ENCODE peak calls at places on chromosomes 2 and 18, in seven cellular contexts. One of them, this sample, is unnamed.

GRCh38 chr18:62024983-62025382 is 132.2 kb upstream of the RNF152 start:
- DNase-seq in HCEC 1CT: no peak
- DNase-seq in stimulated activated CD8-positive, alpha-beta memory T cell treated with anti-CD3 and anti-CD28 coated beads, Interleukin-7, amount 100 ng/mL, for 24 hours: no peak
- DNase-seq in progenitor cell of endocrine pancreas: no peak
- DNase-seq in activated CD4-positive, alpha-beta T cell treated with anti-CD3 and anti-CD28 coated beads, Interleukin-2, amount 50 U/mL, for 4 hours: no peak
- DNase-seq in smooth muscle cell of the brain vasculature: no peak
- DNase-seq in Daoy: no peak
- DNase-seq in this sample: no peak

GRCh38 chr2:217647925-217648324 is 354.9 kb downstream of the TNS1 start:
- DNase-seq in stimulated activated CD8-positive, alpha-beta memory T cell treated with anti-CD3 and anti-CD28 coated beads, Interleukin-7, amount 100 ng/mL, for 24 hours: no peak
- DNase-seq in HCEC 1CT: no peak
- DNase-seq in Daoy: no peak
- DNase-seq in activated CD4-positive, alpha-beta T cell treated with anti-CD3 and anti-CD28 coated beads, Interleukin-2, amount 50 U/mL, for 4 hours: no peak
- DNase-seq in progenitor cell of endocrine pancreas: no peak
- DNase-seq in smooth muscle cell of the brain vasculature: no peak
- DNase-seq in this sample: no peak

GRCh38 chr2:174969091-174969734 is 36.0 kb downstream of the CHN1 start:
- DNase-seq in HCEC 1CT: no peak
- DNase-seq in smooth muscle cell of the brain vasculature: no peak
- DNase-seq in Daoy: no peak
- DNase-seq in progenitor cell of endocrine pancreas: no peak
- DNase-seq in stimulated activated CD8-positive, alpha-beta memory T cell treated with anti-CD3 and anti-CD28 coated beads, Interleukin-7, amount 100 ng/mL, for 24 hours: no peak
- DNase-seq in activated CD4-positive, alpha-beta T cell treated with anti-CD3 and anti-CD28 coated beads, Interleukin-2, amount 50 U/mL, for 4 hours: no peak
- DNase-seq in this sample: no peak

GRCh38 chr2:210477496-210477895 is 937 bp upstream of the LANCL1 start:
- DNase-seq in HCEC 1CT: peak
- DNase-seq in Daoy: peak
- DNase-seq in progenitor cell of endocrine pancreas: no peak
- DNase-seq in stimulated activated CD8-positive, alpha-beta memory T cell treated with anti-CD3 and anti-CD28 coated beads, Interleukin-7, amount 100 ng/mL, for 24 hours: no peak
- DNase-seq in smooth muscle cell of the brain vasculature: peak
- DNase-seq in activated CD4-positive, alpha-beta T cell treated with anti-CD3 and anti-CD28 coated beads, Interleukin-2, amount 50 U/mL, for 4 hours: no peak
- DNase-seq in this sample: no peak

GRCh38 chr2:196544906-196545433 is 94.5 kb upstream of the CCDC150 start:
- DNase-seq in HCEC 1CT: no peak
- DNase-seq in activated CD4-positive, alpha-beta T cell treated with anti-CD3 and anti-CD28 coated beads, Interleukin-2, amount 50 U/mL, for 4 hours: no peak
- DNase-seq in smooth muscle cell of the brain vasculature: no peak
- DNase-seq in Daoy: no peak
- DNase-seq in stimulated activated CD8-positive, alpha-beta memory T cell treated with anti-CD3 and anti-CD28 coated beads, Interleukin-7, amount 100 ng/mL, for 24 hours: no peak
- DNase-seq in progenitor cell of endocrine pancreas: no peak
- DNase-seq in this sample: no peak

GRCh38 chr2:150431975-150432374 is 55.5 kb downstream of the RND3 start:
- DNase-seq in Daoy: no peak
- DNase-seq in stimulated activated CD8-positive, alpha-beta memory T cell treated with anti-CD3 and anti-CD28 coated beads, Interleukin-7, amount 100 ng/mL, for 24 hours: no peak
- DNase-seq in smooth muscle cell of the brain vasculature: no peak
- DNase-seq in activated CD4-positive, alpha-beta T cell treated with anti-CD3 and anti-CD28 coated beads, Interleukin-2, amount 50 U/mL, for 4 hours: no peak
- DNase-seq in progenitor cell of endocrine pancreas: no peak
- DNase-seq in HCEC 1CT: no peak
- DNase-seq in this sample: no peak

GRCh38 chr2:72936669-72937355 is 19.5 kb downstream of the EMX1 start:
- DNase-seq in progenitor cell of endocrine pancreas: no peak
- DNase-seq in Daoy: no peak
- DNase-seq in activated CD4-positive, alpha-beta T cell treated with anti-CD3 and anti-CD28 coated beads, Interleukin-2, amount 50 U/mL, for 4 hours: no peak
- DNase-seq in stimulated activated CD8-positive, alpha-beta memory T cell treated with anti-CD3 and anti-CD28 coated beads, Interleukin-7, amount 100 ng/mL, for 24 hours: no peak
- DNase-seq in HCEC 1CT: no peak
- DNase-seq in smooth muscle cell of the brain vasculature: no peak
- DNase-seq in this sample: no peak

GRCh38 chr2:125746321-125746983 is 909.5 kb upstream of the GYPC start:
- DNase-seq in progenitor cell of endocrine pancreas: no peak
- DNase-seq in activated CD4-positive, alpha-beta T cell treated with anti-CD3 and anti-CD28 coated beads, Interleukin-2, amount 50 U/mL, for 4 hours: no peak
- DNase-seq in HCEC 1CT: no peak
- DNase-seq in stimulated activated CD8-positive, alpha-beta memory T cell treated with anti-CD3 and anti-CD28 coated beads, Interleukin-7, amount 100 ng/mL, for 24 hours: no peak
- DNase-seq in Daoy: no peak
- DNase-seq in smooth muscle cell of the brain vasculature: no peak
- DNase-seq in this sample: no peak

GRCh38 chr18:6211174-6211504 is 203.6 kb downstream of the L3MBTL4 start:
- DNase-seq in stimulated activated CD8-positive, alpha-beta memory T cell treated with anti-CD3 and anti-CD28 coated beads, Interleukin-7, amount 100 ng/mL, for 24 hours: no peak
- DNase-seq in smooth muscle cell of the brain vasculature: no peak
- DNase-seq in Daoy: no peak
- DNase-seq in progenitor cell of endocrine pancreas: no peak
- DNase-seq in HCEC 1CT: no peak
- DNase-seq in activated CD4-positive, alpha-beta T cell treated with anti-CD3 and anti-CD28 coated beads, Interleukin-2, amount 50 U/mL, for 4 hours: no peak
- DNase-seq in this sample: no peak